ENCODE peak calls at places on chromosomes 16 and 17, in five cellular contexts. G, I, L, M and F are unnamed samples.

GRCh38 chr17:2906907-2907306 is 110.7 kb downstream of the RAP1GAP2 start:
- DNase-seq in I (no peak), L (no peak), G (no peak), M (no peak), F (no peak)

GRCh38 chr17:82396601-82397435 is 21.3 kb upstream of the HEXD start:
- DNase-seq in I (no peak), M (peak), G (no peak), L (no peak), F (no peak)

GRCh38 chr16:84024854-84025253 is 17.7 kb downstream of the SLC38A8 start:
- DNase-seq in I (no peak), M (no peak), L (no peak), G (no peak), F (no peak)

GRCh38 chr17:49016775-49017463 is 19.7 kb downstream of the IGF2BP1 start:
- DNase-seq in I (peak), L (peak), M (peak), G (no peak), F (peak)

GRCh38 chr16:12412890-12413289 is 390.8 kb downstream of the CPPED1 start:
- DNase-seq in I (no peak), G (no peak), M (no peak), L (no peak), F (no peak)

GRCh38 chr17:44376124-44376523 is 12.5 kb upstream of the FAM171A2 start:
- DNase-seq in L (peak), I (no peak), G (no peak), M (no peak), F (peak)

GRCh38 chr17:77728022-77728671 is 230.4 kb upstream of the TNRC6C start:
- DNase-seq in L (peak), M (peak), I (peak), G (peak), F (no peak)

GRCh38 chr16:46949216-46949892 is 24.1 kb downstream of the DNAJA2 start:
- DNase-seq in L (no peak), G (no peak), M (no peak), I (no peak), F (no peak)